ENCODE peak calls at places on chromosomes 3 and 15, in nine cellular contexts. One of them, this sample, is unnamed.

GRCh38 chr15:92882697-92883642 is 17.2 kb upstream of the CHD2 start:
- DNase-seq in lower leg skin: peak
- DNase-seq in astrocyte of the spinal cord: no peak
- DNase-seq in mesendoderm: peak
- DNase-seq in HS-27A: no peak
- DNase-seq in COR-L47: no peak
- DNase-seq in T-helper 2 cell: peak
- DNase-seq in stimulated activated CD4-positive, alpha-beta T cell treated with anti-CD3 and anti-CD28 coated beads, Interleukin-15, amount 100 ng/mL, for 24 hours: peak
- DNase-seq in NCI-H460: no peak
- DNase-seq in this sample: no peak

GRCh38 chr3:73520931-73521461 is 103.7 kb downstream of the PDZRN3 start:
- DNase-seq in lower leg skin: no peak
- DNase-seq in astrocyte of the spinal cord: no peak
- DNase-seq in mesendoderm: no peak
- DNase-seq in HS-27A: no peak
- DNase-seq in COR-L47: no peak
- DNase-seq in T-helper 2 cell: no peak
- DNase-seq in stimulated activated CD4-positive, alpha-beta T cell treated with anti-CD3 and anti-CD28 coated beads, Interleukin-15, amount 100 ng/mL, for 24 hours: no peak
- DNase-seq in NCI-H460: no peak
- DNase-seq in this sample: no peak

GRCh38 chr3:33575313-33575712 is 135.1 kb upstream of the UBP1 start:
- DNase-seq in lower leg skin: no peak
- DNase-seq in astrocyte of the spinal cord: no peak
- DNase-seq in mesendoderm: no peak
- DNase-seq in HS-27A: no peak
- DNase-seq in COR-L47: no peak
- DNase-seq in T-helper 2 cell: no peak
- DNase-seq in stimulated activated CD4-positive, alpha-beta T cell treated with anti-CD3 and anti-CD28 coated beads, Interleukin-15, amount 100 ng/mL, for 24 hours: no peak
- DNase-seq in NCI-H460: no peak
- DNase-seq in this sample: no peak

GRCh38 chr3:126961191-126961790 is 21.6 kb upstream of the PLXNA1 start:
- DNase-seq in lower leg skin: peak
- DNase-seq in astrocyte of the spinal cord: peak
- DNase-seq in mesendoderm: no peak
- DNase-seq in HS-27A: no peak
- DNase-seq in COR-L47: no peak
- DNase-seq in T-helper 2 cell: no peak
- DNase-seq in stimulated activated CD4-positive, alpha-beta T cell treated with anti-CD3 and anti-CD28 coated beads, Interleukin-15, amount 100 ng/mL, for 24 hours: no peak
- DNase-seq in NCI-H460: no peak
- DNase-seq in this sample: no peak

GRCh38 chr3:117706037-117706436 is 996.5 kb downstream of the TUSC7 start:
- DNase-seq in lower leg skin: no peak
- DNase-seq in astrocyte of the spinal cord: peak
- DNase-seq in mesendoderm: no peak
- DNase-seq in HS-27A: no peak
- DNase-seq in COR-L47: no peak
- DNase-seq in T-helper 2 cell: no peak
- DNase-seq in stimulated activated CD4-positive, alpha-beta T cell treated with anti-CD3 and anti-CD28 coated beads, Interleukin-15, amount 100 ng/mL, for 24 hours: no peak
- DNase-seq in NCI-H460: no peak
- DNase-seq in this sample: no peak

GRCh38 chr15:100713163-100713867 is 110.9 kb downstream of the ASB7 start:
- DNase-seq in lower leg skin: peak
- DNase-seq in astrocyte of the spinal cord: peak
- DNase-seq in mesendoderm: peak
- DNase-seq in HS-27A: peak
- DNase-seq in COR-L47: no peak
- DNase-seq in T-helper 2 cell: no peak
- DNase-seq in stimulated activated CD4-positive, alpha-beta T cell treated with anti-CD3 and anti-CD28 coated beads, Interleukin-15, amount 100 ng/mL, for 24 hours: no peak
- DNase-seq in NCI-H460: no peak
- DNase-seq in this sample: peak

GRCh38 chr3:119524931-119525662 is 26.8 kb downstream of the TIMMDC1 start:
- DNase-seq in lower leg skin: no peak
- DNase-seq in astrocyte of the spinal cord: peak
- DNase-seq in mesendoderm: peak
- DNase-seq in HS-27A: no peak
- DNase-seq in COR-L47: no peak
- DNase-seq in T-helper 2 cell: no peak
- DNase-seq in stimulated activated CD4-positive, alpha-beta T cell treated with anti-CD3 and anti-CD28 coated beads, Interleukin-15, amount 100 ng/mL, for 24 hours: no peak
- DNase-seq in NCI-H460: no peak
- DNase-seq in this sample: peak

GRCh38 chr3:48614044-48614443 is 4.6 kb upstream of the UQCRC1 start:
- DNase-seq in lower leg skin: no peak
- DNase-seq in astrocyte of the spinal cord: peak
- DNase-seq in mesendoderm: no peak
- DNase-seq in HS-27A: no peak
- DNase-seq in COR-L47: no peak
- DNase-seq in T-helper 2 cell: no peak
- DNase-seq in stimulated activated CD4-positive, alpha-beta T cell treated with anti-CD3 and anti-CD28 coated beads, Interleukin-15, amount 100 ng/mL, for 24 hours: no peak
- DNase-seq in NCI-H460: no peak
- DNase-seq in this sample: no peak

GRCh38 chr3:158920375-158920774 is 118.5 kb downstream of the MFSD1 start:
- DNase-seq in lower leg skin: no peak
- DNase-seq in astrocyte of the spinal cord: peak
- DNase-seq in mesendoderm: no peak
- DNase-seq in HS-27A: no peak
- DNase-seq in COR-L47: no peak
- DNase-seq in T-helper 2 cell: no peak
- DNase-seq in stimulated activated CD4-positive, alpha-beta T cell treated with anti-CD3 and anti-CD28 coated beads, Interleukin-15, amount 100 ng/mL, for 24 hours: no peak
- DNase-seq in NCI-H460: no peak
- DNase-seq in this sample: no peak

GRCh38 chr3:21718161-21718765 is 32.7 kb downstream of the ZNF385D start:
- DNase-seq in lower leg skin: no peak
- DNase-seq in astrocyte of the spinal cord: peak
- DNase-seq in mesendoderm: peak
- DNase-seq in HS-27A: peak
- DNase-seq in COR-L47: no peak
- DNase-seq in T-helper 2 cell: no peak
- DNase-seq in stimulated activated CD4-positive, alpha-beta T cell treated with anti-CD3 and anti-CD28 coated beads, Interleukin-15, amount 100 ng/mL, for 24 hours: no peak
- DNase-seq in NCI-H460: no peak
- DNase-seq in this sample: peak

GRCh38 chr3:159635047-159635641 is 353.5 kb upstream of the IL12A start:
- DNase-seq in lower leg skin: no peak
- DNase-seq in astrocyte of the spinal cord: peak
- DNase-seq in mesendoderm: peak
- DNase-seq in HS-27A: no peak
- DNase-seq in COR-L47: no peak
- DNase-seq in T-helper 2 cell: no peak
- DNase-seq in stimulated activated CD4-positive, alpha-beta T cell treated with anti-CD3 and anti-CD28 coated beads, Interleukin-15, amount 100 ng/mL, for 24 hours: no peak
- DNase-seq in NCI-H460: no peak
- DNase-seq in this sample: no peak

GRCh38 chr15:101844916-101845315 is 32.9 kb downstream of the OR4F15 start:
- DNase-seq in lower leg skin: no peak
- DNase-seq in astrocyte of the spinal cord: no peak
- DNase-seq in mesendoderm: no peak
- DNase-seq in HS-27A: no peak
- DNase-seq in COR-L47: no peak
- DNase-seq in T-helper 2 cell: no peak
- DNase-seq in stimulated activated CD4-positive, alpha-beta T cell treated with anti-CD3 and anti-CD28 coated beads, Interleukin-15, amount 100 ng/mL, for 24 hours: no peak
- DNase-seq in NCI-H460: no peak
- DNase-seq in this sample: no peak

GRCh38 chr3:130384547-130384946 is 39.1 kb downstream of the COL6A5 start:
- DNase-seq in lower leg skin: no peak
- DNase-seq in astrocyte of the spinal cord: no peak
- DNase-seq in mesendoderm: no peak
- DNase-seq in HS-27A: no peak
- DNase-seq in COR-L47: no peak
- DNase-seq in T-helper 2 cell: no peak
- DNase-seq in stimulated activated CD4-positive, alpha-beta T cell treated with anti-CD3 and anti-CD28 coated beads, Interleukin-15, amount 100 ng/mL, for 24 hours: no peak
- DNase-seq in NCI-H460: no peak
- DNase-seq in this sample: no peak

GRCh38 chr15:72034859-72035650 is 82.9 kb downstream of the MYO9A start:
- DNase-seq in lower leg skin: no peak
- DNase-seq in astrocyte of the spinal cord: no peak
- DNase-seq in mesendoderm: no peak
- DNase-seq in HS-27A: no peak
- DNase-seq in COR-L47: no peak
- DNase-seq in T-helper 2 cell: no peak
- DNase-seq in stimulated activated CD4-positive, alpha-beta T cell treated with anti-CD3 and anti-CD28 coated beads, Interleukin-15, amount 100 ng/mL, for 24 hours: no peak
- DNase-seq in NCI-H460: no peak
- DNase-seq in this sample: no peak